ENCODE peak calls at places on chromosomes 5 and 9, in eight cellular contexts. O, W, F, S, C, X, T and K are unnamed samples.

GRCh38 chr5:43019293-43019614 is 20.9 kb downstream of the ANXA2R start:
- DNase-seq in O (no peak), W (no peak), F (no peak), S (no peak), C (no peak), X (no peak), T (no peak), K (no peak)

GRCh38 chr5:79641414-79641813 is 29.2 kb downstream of the TENT2 start:
- DNase-seq in O (no peak), W (no peak), F (no peak), S (no peak), C (no peak), X (no peak), T (no peak), K (no peak)

GRCh38 chr5:160284271-160284670 is 28.1 kb downstream of the CCNJL start:
- DNase-seq in O (no peak), W (no peak), F (no peak), S (no peak), C (no peak), X (no peak), T (no peak), K (no peak)

GRCh38 chr5:67693956-67694564 is 497.5 kb upstream of the CD180 start:
- DNase-seq in O (peak), W (no peak), F (peak), S (no peak), C (peak), X (peak), T (no peak), K (no peak)

GRCh38 chr9:91611582-91611981 is 187.9 kb upstream of the NFIL3 start:
- DNase-seq in O (no peak), W (no peak), F (no peak), S (no peak), C (no peak), X (no peak), T (no peak), K (no peak)

GRCh38 chr9:214488-215448 is at the start of gene DOCK8:
- DNase-seq in O (no peak), W (peak), F (peak), S (peak), C (peak), X (peak), T (no peak), K (peak)

GRCh38 chr5:131379071-131379538 is 115.3 kb downstream of the CDC42SE2 start:
- DNase-seq in O (no peak), W (no peak), F (no peak), S (no peak), C (no peak), X (no peak), T (no peak), K (no peak)

GRCh38 chr9:93808115-93809029 is 146.8 kb downstream of the BARX1 start:
- DNase-seq in O (no peak), W (no peak), F (no peak), S (no peak), C (no peak), X (no peak), T (no peak), K (no peak)

GRCh38 chr5:74272019-74272775 is 368.3 kb downstream of the ENC1 start:
- DNase-seq in O (no peak), W (no peak), F (peak), S (no peak), C (no peak), X (no peak), T (peak), K (no peak)

GRCh38 chr9:6506571-6506970 is 93.6 kb downstream of the UHRF2 start:
- DNase-seq in O (no peak), W (no peak), F (no peak), S (no peak), C (no peak), X (no peak), T (peak), K (no peak)

GRCh38 chr5:121853853-121854252 is 2.2 kb downstream of the FTMT start:
- DNase-seq in O (no peak), W (no peak), F (no peak), S (no peak), C (no peak), X (no peak), T (no peak), K (no peak)

GRCh38 chr9:23683021-23683431 is 143.0 kb downstream of the ELAVL2 start:
- DNase-seq in O (no peak), W (no peak), F (no peak), S (no peak), C (no peak), X (no peak), T (no peak), K (no peak)

GRCh38 chr5:6291961-6292360 is 86.4 kb downstream of the MED10 start:
- DNase-seq in O (peak), W (no peak), F (no peak), S (no peak), C (no peak), X (no peak), T (no peak), K (no peak)

GRCh38 chr9:127445851-127446719 is 5.1 kb downstream of the RPL12 start:
- DNase-seq in O (no peak), W (no peak), F (no peak), S (no peak), C (no peak), X (no peak), T (no peak), K (no peak)

GRCh38 chr5:92836861-92837755 is 743.9 kb downstream of the NR2F1-AS1 start:
- DNase-seq in O (peak), W (no peak), F (peak), S (no peak), C (no peak), X (no peak), T (peak), K (no peak)

GRCh38 chr5:103315455-103315854 is 56.9 kb downstream of the MACIR start:
- DNase-seq in O (no peak), W (no peak), F (no peak), S (no peak), C (no peak), X (no peak), T (no peak), K (no peak)

GRCh38 chr9:83649515-83649914 is 26.6 kb downstream of the IDNK start:
- DNase-seq in O (no peak), W (no peak), F (no peak), S (no peak), C (no peak), X (no peak), T (no peak), K (no peak)

GRCh38 chr5:42483472-42484154 is 60.4 kb downstream of the GHR start:
- DNase-seq in O (no peak), W (no peak), F (no peak), S (no peak), C (no peak), X (no peak), T (no peak), K (no peak)

GRCh38 chr9:76023715-76024195 is 133.3 kb downstream of the PCSK5 start:
- DNase-seq in O (no peak), W (no peak), F (no peak), S (no peak), C (no peak), X (no peak), T (peak), K (no peak)

GRCh38 chr5:131810510-131811249 is 13.9 kb upstream of the FNIP1 start:
- DNase-seq in O (no peak), W (no peak), F (peak), S (peak), C (no peak), X (no peak), T (no peak), K (no peak)

GRCh38 chr5:135135530-135136201 is 101.6 kb upstream of the PITX1 start:
- DNase-seq in O (no peak), W (no peak), F (peak), S (peak), C (no peak), X (no peak), T (peak), K (no peak)

GRCh38 chr5:167950126-167950721 is 341.2 kb upstream of the WWC1 start:
- DNase-seq in O (peak), W (no peak), F (peak), S (no peak), C (no peak), X (peak), T (peak), K (no peak)

GRCh38 chr5:149125386-149125891 is 15.9 kb upstream of the ABLIM3 start:
- DNase-seq in O (no peak), W (no peak), F (no peak), S (peak), C (no peak), X (no peak), T (no peak), K (peak)

GRCh38 chr9:95286151-95286550 is 31.4 kb downstream of the FANCC start:
- DNase-seq in O (no peak), W (no peak), F (no peak), S (no peak), C (no peak), X (no peak), T (peak), K (no peak)

GRCh38 chr9:98045234-98046160 is 11.0 kb upstream of the NANS start:
- DNase-seq in O (no peak), W (no peak), F (no peak), S (no peak), C (no peak), X (no peak), T (no peak), K (no peak)

GRCh38 chr9:137828527-137829259 is 48.9 kb upstream of the CACNA1B start:
- DNase-seq in O (no peak), W (no peak), F (peak), S (no peak), C (no peak), X (peak), T (peak), K (peak)

GRCh38 chr5:6574111-6574510 is 58.7 kb downstream of the NSUN2 start:
- DNase-seq in O (no peak), W (no peak), F (no peak), S (no peak), C (no peak), X (no peak), T (no peak), K (no peak)

GRCh38 chr5:181204561-181205401 is at the start of gene TRIM7:
- DNase-seq in O (no peak), W (no peak), F (peak), S (peak), C (no peak), X (no peak), T (no peak), K (no peak)

GRCh38 chr5:126631920-126632319 is 31.2 kb downstream of the PHAX start:
- DNase-seq in O (no peak), W (no peak), F (no peak), S (no peak), C (no peak), X (no peak), T (no peak), K (no peak)

GRCh38 chr9:6687180-6687579 is 41.7 kb upstream of the GLDC start:
- DNase-seq in O (no peak), W (no peak), F (no peak), S (no peak), C (no peak), X (peak), T (no peak), K (no peak)

GRCh38 chr9:79592736-79593493 is 21.1 kb downstream of the TLE4 start:
- DNase-seq in O (no peak), W (no peak), F (no peak), S (no peak), C (no peak), X (no peak), T (no peak), K (no peak)

GRCh38 chr9:93786204-93786603 is 169.0 kb downstream of the BARX1 start:
- DNase-seq in O (no peak), W (no peak), F (no peak), S (no peak), C (no peak), X (no peak), T (no peak), K (no peak)

GRCh38 chr5:72160959-72161358 is 53.7 kb downstream of the MAP1B start:
- DNase-seq in O (no peak), W (no peak), F (no peak), S (no peak), C (no peak), X (no peak), T (no peak), K (no peak)

GRCh38 chr5:50786073-50786472 is 119.6 kb downstream of the PARP8 start:
- DNase-seq in O (no peak), W (no peak), F (no peak), S (no peak), C (no peak), X (no peak), T (no peak), K (no peak)

GRCh38 chr5:140023611-140024191 is 19.4 kb downstream of the NRG2 start:
- DNase-seq in O (no peak), W (no peak), F (no peak), S (no peak), C (no peak), X (no peak), T (no peak), K (no peak)